ENCODE peak calls at places on chromosomes 2 and 18, in ten cellular contexts. U is HCT116; Z is HTR-8/SVneo; D is germinal center; H is SJSA1; S is stimulated activated CD4-positive, alpha-beta T cell treated with anti-CD3 and anti-CD28 coated beads, Interleukin-4, amount 100 ng/mL, for 4 hours; W is WTC11; M is hepatic stellate cell; C is activated naive CD8-positive, alpha-beta T cell treated with anti-CD3 and anti-CD28 coated beads, Interleukin-2, amount 10 ng/mL, durations not matched to agents 7 days and 5 days; F is fibroblast of lung. I is an unnamed sample.

GRCh38 chr2:240466579-240467148 is 31.2 kb downstream of the GPC1 start:
- DNase-seq in U (no peak), F (no peak), H (peak; percentile 38), S (peak; percentile 1), W (peak; percentile 5), C (no peak), M (no peak), Z (no peak), D (no peak), I (no peak)

GRCh38 chr18:76258209-76258608 is 236.8 kb downstream of the ZNF516 start:
- DNase-seq in H (no peak), U (no peak), D (no peak), F (peak; percentile 66), Z (no peak), M (no peak), S (no peak), W (no peak), C (no peak), I (no peak)

GRCh38 chr2:68320118-68320641 is 431 bp upstream of the CNRIP1 start:
- DNase-seq in C (no peak), M (no peak), U (no peak), S (no peak), H (no peak), D (no peak), F (peak; percentile 20), W (peak; percentile 59), Z (no peak), I (no peak)

GRCh38 chr2:26848336-26849055 is 564 bp downstream of the DPYSL5 start:
- DNase-seq in C (peak; percentile 50), F (no peak), M (no peak), S (no peak), D (peak; percentile 22), H (no peak), U (no peak), Z (peak; percentile 43), W (no peak), I (no peak)

GRCh38 chr2:201129044-201129505 is 13.1 kb downstream of the CFLAR start:
- DNase-seq in W (no peak), S (peak; percentile 62), C (no peak), M (peak; percentile 55), D (no peak), F (peak; percentile 92), Z (no peak), U (no peak), H (peak; percentile 69), I (no peak)

GRCh38 chr2:170185319-170185718 is 7.4 kb downstream of the MYO3B start:
- DNase-seq in S (no peak), F (no peak), C (no peak), U (no peak), M (no peak), D (no peak), Z (no peak), H (no peak), W (no peak), I (no peak)

GRCh38 chr2:12701786-12702660 is 14.7 kb upstream of the TRIB2 start:
- DNase-seq in Z (no peak), C (no peak), S (peak; percentile 56), M (no peak), W (no peak), F (peak; percentile 86), D (no peak), U (no peak), H (no peak), I (no peak)

GRCh38 chr18:63207154-63207790 is 112.3 kb downstream of the BCL2 start:
- DNase-seq in Z (no peak), C (peak; percentile 48), W (no peak), S (no peak), H (no peak), D (peak; percentile 45), U (no peak), F (no peak), M (no peak), I (no peak)

GRCh38 chr2:19799881-19800780 is 101.7 kb downstream of the TTC32 start:
- DNase-seq in M (no peak), S (no peak), D (no peak), F (peak; percentile 61), U (no peak), C (no peak), H (no peak), Z (no peak), W (no peak), I (no peak)

GRCh38 chr2:38739524-38739923 is 11.6 kb downstream of the SRSF7 start:
- DNase-seq in U (no peak), F (no peak), D (no peak), W (no peak), H (no peak), M (no peak), Z (no peak), C (no peak), S (no peak), I (no peak)

GRCh38 chr18:42028232-42028832 is 73.3 kb downstream of the PIK3C3 start:
- DNase-seq in H (no peak), C (no peak), F (peak; percentile 30), M (peak; percentile 21), W (peak; percentile 16), U (no peak), D (peak; percentile 37), S (peak; percentile 17), Z (peak; percentile 17), I (no peak)

GRCh38 chr2:133760366-133760765 is 192.1 kb upstream of the NCKAP5 start:
- DNase-seq in D (no peak), W (no peak), S (no peak), F (peak; percentile 97), Z (peak; percentile 32), C (no peak), U (no peak), M (no peak), H (no peak), I (peak; percentile 67)

GRCh38 chr18:24940416-24940815 is 411.6 kb downstream of the ZNF521 start:
- DNase-seq in F (no peak), D (no peak), M (no peak), S (no peak), U (no peak), C (no peak), H (no peak), Z (no peak), W (no peak), I (no peak)

GRCh38 chr2:237603718-237604362 is 13.3 kb upstream of the RAB17 start:
- DNase-seq in S (peak; percentile 51), F (peak; percentile 65), D (peak; percentile 73), U (no peak), W (no peak), M (peak; percentile 65), C (no peak), H (no peak), Z (peak; percentile 62), I (no peak)

GRCh38 chr2:166000401-166000800 is 46.8 kb upstream of the TTC21B start:
- DNase-seq in W (no peak), M (no peak), D (no peak), C (no peak), F (no peak), S (no peak), U (no peak), H (no peak), Z (no peak), I (no peak)

GRCh38 chr2:194819367-194819766 is 837.7 kb upstream of the SLC39A10 start:
- DNase-seq in Z (no peak), H (no peak), F (no peak), S (no peak), D (no peak), C (no peak), W (no peak), U (no peak), M (no peak), I (no peak)

GRCh38 chr18:79624356-79624961 is 55.1 kb upstream of the CTDP1 start:
- DNase-seq in H (no peak), U (no peak), F (no peak), W (no peak), D (no peak), M (no peak), S (no peak), Z (no peak), C (no peak), I (no peak)

GRCh38 chr2:232315049-232315922 is 63.3 kb upstream of the ALPP start:
- DNase-seq in C (peak; percentile 73), S (peak; percentile 67), F (peak; percentile 81), M (no peak), U (no peak), Z (no peak), D (peak; percentile 61), W (no peak), H (peak; percentile 78), I (no peak)

GRCh38 chr2:164913640-164914346 is 41.5 kb downstream of the SLC38A11 start:
- DNase-seq in W (no peak), U (no peak), M (no peak), D (peak; percentile 5), C (no peak), F (peak; percentile 56), H (no peak), S (no peak), Z (no peak), I (no peak)

GRCh38 chr2:103132536-103133217 is 370.8 kb downstream of the TMEM182 start:
- DNase-seq in Z (no peak), U (no peak), H (no peak), C (peak; percentile 56), M (no peak), S (no peak), D (no peak), F (no peak), W (no peak), I (no peak)

GRCh38 chr2:3659447-3660432 is 1.7 kb downstream of the ALLC start:
- DNase-seq in M (peak; percentile 39), S (no peak), C (no peak), U (no peak), D (no peak), W (no peak), Z (no peak), H (no peak), F (no peak), I (no peak)

GRCh38 chr2:111640480-111640879 is 243.5 kb downstream of the ANAPC1 start:
- DNase-seq in Z (no peak), U (no peak), F (no peak), D (no peak), S (no peak), W (no peak), M (no peak), H (no peak), C (no peak), I (no peak)

GRCh38 chr2:96760036-96760985 is at the start of gene CNNM4:
- DNase-seq in C (peak; percentile 93), W (peak; percentile 96), D (peak; percentile 94), S (peak; percentile 90), M (peak; percentile 94), Z (peak; percentile 99), H (peak; percentile 94), F (peak; percentile 90), U (peak; percentile 84), I (peak; percentile 50)

GRCh38 chr2:226797289-226797988 is 2.2 kb downstream of the IRS1 start:
- DNase-seq in W (peak; percentile 17), H (peak; percentile 89), C (peak; percentile 30), D (no peak), M (peak; percentile 85), U (no peak), S (no peak), Z (no peak), F (no peak), I (no peak)

GRCh38 chr2:230929381-230930148 is 4.5 kb upstream of the GPR55 start:
- DNase-seq in C (no peak), W (no peak), S (no peak), H (peak; percentile 42), F (no peak), Z (no peak), U (no peak), D (no peak), M (no peak), I (no peak)

GRCh38 chr2:219425238-219426067 is 7.3 kb downstream of the DES start:
- DNase-seq in S (no peak), F (no peak), H (no peak), C (no peak), M (no peak), U (no peak), D (no peak), Z (no peak), W (no peak), I (no peak)

GRCh38 chr2:203783496-203784203 is 77.2 kb downstream of the CD28 start:
- DNase-seq in D (no peak), S (no peak), Z (peak; percentile 45), H (peak; percentile 67), F (peak; percentile 97), M (peak; percentile 59), U (no peak), W (no peak), C (no peak), I (no peak)

GRCh38 chr2:218805627-218806026 is 23.7 kb downstream of the CYP27A1 start:
- DNase-seq in Z (peak; percentile 15), H (no peak), C (no peak), S (no peak), M (no peak), W (no peak), D (no peak), U (no peak), F (peak; percentile 42), I (peak; percentile 57)